ENCODE peak calls at places on chromosomes 3 and 15, in five cellular contexts. V is GM23248, S is fibroblast of lung, L is A549, E is Caco-2. Q is an unnamed sample.
A peak's percentile ranks its signal among the peaks of the same experiment; 100 is the strongest.

GRCh38 chr3:49906004-49906860 is 2.6 kb upstream of the MST1R start:
- DNase-seq in V (peak; percentile 67), S (peak; percentile 43), L (peak; percentile 55), E (peak; percentile 72), Q (peak; percentile 45)

GRCh38 chr15:72515591-72516389 is 41.7 kb downstream of the ARIH1 start:
- DNase-seq in V (no peak), S (peak; percentile 58), L (no peak), E (no peak), Q (no peak)

GRCh38 chr3:84308379-84308778 is 650.4 kb upstream of the CADM2 start:
- DNase-seq in V (no peak), S (no peak), L (no peak), E (no peak), Q (no peak)

GRCh38 chr15:66164788-66165187 is 88.8 kb downstream of the MEGF11 start:
- DNase-seq in V (no peak), S (no peak), L (no peak), E (no peak), Q (no peak)

GRCh38 chr3:16150285-16150684 is 24.2 kb upstream of the GALNT15 start:
- DNase-seq in V (no peak), S (no peak), L (no peak), E (no peak), Q (no peak)

GRCh38 chr15:88769161-88769971 is 33.9 kb upstream of the ACAN start:
- DNase-seq in V (peak; percentile 15), S (no peak), L (no peak), E (no peak), Q (peak; percentile 15)

GRCh38 chr3:46905191-46905560 is 27.7 kb downstream of the PTH1R start:
- DNase-seq in V (no peak), S (no peak), L (no peak), E (no peak), Q (no peak)

GRCh38 chr15:73330206-73331051 is 38.3 kb downstream of the HCN4 start:
- DNase-seq in V (peak; percentile 17), S (no peak), L (no peak), E (no peak), Q (no peak)

GRCh38 chr3:63228677-63229076 is 49.4 kb upstream of the SYNPR start:
- DNase-seq in V (peak; percentile 81), S (peak; percentile 69), L (peak; percentile 19), E (peak; percentile 41), Q (no peak)

GRCh38 chr3:25313286-25313685 is 114.8 kb upstream of the RARB start:
- DNase-seq in V (no peak), S (no peak), L (no peak), E (no peak), Q (no peak)

GRCh38 chr3:123819949-123820348 is 64.2 kb downstream of the MYLK start:
- DNase-seq in V (no peak), S (no peak), L (no peak), E (no peak), Q (no peak)

GRCh38 chr3:119205209-119205608 is 31.8 kb downstream of the UPK1B start:
- DNase-seq in V (no peak), S (no peak), L (peak; percentile 59), E (no peak), Q (no peak)

GRCh38 chr3:129321887-129322286 is 43.2 kb downstream of the HMCES start:
- DNase-seq in V (no peak), S (no peak), L (no peak), E (no peak), Q (no peak)

GRCh38 chr3:129318921-129319320 is 40.3 kb downstream of the HMCES start:
- DNase-seq in V (no peak), S (no peak), L (no peak), E (no peak), Q (no peak)

GRCh38 chr3:129320261-129320660 is 41.6 kb downstream of the HMCES start:
- DNase-seq in V (no peak), S (no peak), L (no peak), E (no peak), Q (no peak)

GRCh38 chr3:129323651-129324294 is 45.1 kb downstream of the HMCES start:
- DNase-seq in V (peak; percentile 31), S (no peak), L (no peak), E (peak; percentile 27), Q (no peak)

GRCh38 chr3:129320825-129321487 is 42.3 kb downstream of the HMCES start:
- DNase-seq in V (no peak), S (no peak), L (no peak), E (no peak), Q (no peak)
- H3K4me3 ChIP-seq in V (no peak overlapping the region), S (no peak overlapping the region), L (no peak overlapping the region), E (no peak overlapping the region), Q (no peak overlapping the region)

DNA sequence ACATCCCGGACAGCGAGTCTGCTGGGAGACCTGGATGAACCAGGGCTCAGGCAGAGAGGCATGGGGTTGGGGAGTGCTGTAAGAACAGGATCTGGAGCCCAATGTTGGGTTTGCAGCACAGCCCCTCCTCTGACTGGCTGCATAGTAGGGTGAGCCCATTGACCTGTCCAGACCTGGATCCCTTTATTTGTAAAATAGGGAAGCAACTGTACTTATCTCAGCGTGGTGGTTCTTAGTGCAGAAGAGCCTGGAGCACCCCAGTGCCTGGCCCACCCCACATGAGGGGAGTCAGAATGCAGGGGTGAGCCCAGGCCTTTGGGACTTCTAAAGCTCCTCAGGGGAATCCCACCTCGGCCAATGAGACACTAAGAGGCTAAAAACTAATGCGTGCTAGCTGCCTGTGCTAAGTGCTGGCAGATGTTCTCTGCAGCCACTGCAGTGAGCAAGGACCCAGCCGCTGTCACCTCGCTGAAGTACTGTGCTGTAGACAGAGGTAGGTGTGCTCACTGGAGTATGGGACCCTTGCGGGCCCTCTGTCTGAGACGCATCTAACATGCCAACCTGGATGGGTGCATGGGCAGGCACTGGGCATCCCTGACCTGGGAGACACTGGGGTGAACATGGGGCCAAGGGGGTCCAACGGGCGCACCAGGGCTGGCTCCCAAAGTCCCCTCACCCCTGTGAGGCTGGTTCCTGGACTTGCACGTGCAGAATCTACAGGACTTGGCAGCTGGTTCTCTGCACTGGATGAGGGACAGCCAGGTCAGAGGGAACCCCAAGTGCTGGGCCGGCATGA is 95.6 kb downstream of the ATP10A start:
- DNase-seq in V (no peak), S (no peak), L (no peak), E (no peak), Q (no peak)
- H3K9me3 ChIP-seq in V (no peaks in the 10 kb centered on the region), S (no peaks in the 10 kb centered on the region), L (no peaks in the 10 kb centered on the region), E (no peaks in the 10 kb centered on the region), Q (no peaks in the 10 kb centered on the region)

GRCh38 chr3:149971403-149972075 is 844 bp upstream of the PFN2 start:
- DNase-seq in V (peak; percentile 86), S (peak; percentile 75), L (no peak), E (peak; percentile 61), Q (peak; percentile 78)
- H3K4me3 ChIP-seq in V (peak overlapping the region; percentile 92), S (peak overlapping the region; percentile 86), L (peak overlapping the region; percentile 91), E (peak overlapping the region; percentile 91), Q (peak overlapping the region; percentile 78)

GRCh38 chr15:77667835-77668234 is 35.1 kb upstream of the LINGO1 start:
- DNase-seq in V (no peak), S (no peak), L (no peak), E (no peak), Q (no peak)
- H3K9me3 ChIP-seq in V (no peaks in the 10 kb centered on the region), S (no peaks in the 10 kb centered on the region), L (no peaks in the 10 kb centered on the region), E (no peaks in the 10 kb centered on the region), Q (no peaks in the 10 kb centered on the region)

GRCh38 chr3:64801856-64802255 is 114.1 kb upstream of the ADAMTS9 start:
- DNase-seq in V (no peak), S (no peak), L (no peak), E (no peak), Q (no peak)
- H3K4me3 ChIP-seq in V (no peak overlapping the region), S (no peak overlapping the region), L (no peak overlapping the region), E (no peak overlapping the region), Q (no peak overlapping the region)

DNA sequence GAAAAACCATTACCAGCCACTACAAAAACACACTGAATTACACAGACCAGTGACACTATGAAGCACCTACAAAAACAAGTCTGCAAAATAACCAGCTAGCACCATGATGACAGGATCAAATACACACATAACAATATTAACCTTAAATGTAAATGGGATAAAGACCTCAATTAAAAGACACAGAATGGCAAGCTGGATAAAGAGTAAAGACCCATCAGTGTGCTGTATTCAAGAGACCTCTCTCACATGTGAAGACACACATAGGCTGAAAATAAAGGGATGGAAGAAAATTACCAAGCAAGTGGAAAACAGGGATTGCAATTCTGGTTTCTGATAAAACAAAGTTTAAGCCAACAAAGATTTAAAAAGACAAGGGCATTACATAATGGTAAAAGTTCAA is 482.7 kb upstream of the MCTP2 start:
- DNase-seq in V (no peak), S (no peak), L (no peak), E (no peak), Q (no peak)
- H3K9me3 ChIP-seq in V (no peaks in the 10 kb centered on the region), S (no peaks in the 10 kb centered on the region), L (peaks cover 11% of the 10 kb centered on the region), E (no peaks in the 10 kb centered on the region), Q (peaks cover 4% of the 10 kb centered on the region)

Q was measured in MG63.